ENCODE peak calls at places on chromosomes 5 and 9, in five cellular contexts. One of them, this sample, is unnamed.

GRCh38 chr5:105506692-105507277 is 1944.2 kb upstream of the NUDT12 start:
- DNase-seq in sigmoid colon: no peak
- DNase-seq in upper lobe of right lung: no peak
- DNase-seq in astrocyte of the cerebellum: no peak
- DNase-seq in fibroblast of the aortic adventitia: no peak
- DNase-seq in this sample: no peak

GRCh38 chr9:119559056-119559455 is 189.8 kb upstream of the BRINP1 start:
- DNase-seq in sigmoid colon: no peak
- DNase-seq in upper lobe of right lung: no peak
- DNase-seq in fibroblast of the aortic adventitia: no peak
- DNase-seq in astrocyte of the cerebellum: no peak
- DNase-seq in this sample: no peak

GRCh38 chr9:74078647-74079046 is 418.5 kb upstream of the RORB start:
- DNase-seq in upper lobe of right lung: no peak
- DNase-seq in sigmoid colon: no peak
- DNase-seq in astrocyte of the cerebellum: peak
- DNase-seq in fibroblast of the aortic adventitia: peak
- DNase-seq in this sample: no peak

GRCh38 chr5:108560581-108560980 is 178.7 kb upstream of the FBXL17 start:
- DNase-seq in sigmoid colon: peak
- DNase-seq in upper lobe of right lung: no peak
- DNase-seq in fibroblast of the aortic adventitia: peak
- DNase-seq in astrocyte of the cerebellum: no peak
- DNase-seq in this sample: peak

GRCh38 chr9:125743687-125744428 is 3.3 kb upstream of the PBX3 start:
- DNase-seq in fibroblast of the aortic adventitia: no peak
- DNase-seq in upper lobe of right lung: no peak
- DNase-seq in sigmoid colon: no peak
- DNase-seq in astrocyte of the cerebellum: no peak
- DNase-seq in this sample: no peak

GRCh38 chr9:61670616-61671015 is 480.8 kb downstream of the SPATA31A7 start:
- DNase-seq in sigmoid colon: peak
- DNase-seq in astrocyte of the cerebellum: no peak
- DNase-seq in upper lobe of right lung: peak
- DNase-seq in fibroblast of the aortic adventitia: no peak
- DNase-seq in this sample: no peak

GRCh38 chr9:98708933-98709911 is at the start of gene GABBR2:
- DNase-seq in upper lobe of right lung: no peak
- DNase-seq in fibroblast of the aortic adventitia: no peak
- DNase-seq in sigmoid colon: no peak
- DNase-seq in astrocyte of the cerebellum: no peak
- DNase-seq in this sample: no peak

GRCh38 chr5:158068964-158069363 is 210.0 kb upstream of the CLINT1 start:
- DNase-seq in sigmoid colon: no peak
- DNase-seq in fibroblast of the aortic adventitia: no peak
- DNase-seq in astrocyte of the cerebellum: no peak
- DNase-seq in upper lobe of right lung: no peak
- DNase-seq in this sample: no peak

GRCh38 chr9:38066167-38066906 is 2.7 kb downstream of the SHB start:
- DNase-seq in fibroblast of the aortic adventitia: no peak
- DNase-seq in sigmoid colon: peak
- DNase-seq in astrocyte of the cerebellum: no peak
- DNase-seq in upper lobe of right lung: peak
- DNase-seq in this sample: no peak

GRCh38 chr5:72151169-72151568 is 43.9 kb downstream of the MAP1B start:
- DNase-seq in fibroblast of the aortic adventitia: peak
- DNase-seq in upper lobe of right lung: no peak
- DNase-seq in astrocyte of the cerebellum: no peak
- DNase-seq in sigmoid colon: no peak
- DNase-seq in this sample: no peak

GRCh38 chr9:72592501-72593403 is 71.3 kb downstream of the TMC1 start:
- DNase-seq in astrocyte of the cerebellum: peak
- DNase-seq in fibroblast of the aortic adventitia: peak
- DNase-seq in sigmoid colon: no peak
- DNase-seq in upper lobe of right lung: no peak
- DNase-seq in this sample: peak

GRCh38 chr5:168162464-168162863 is 129.0 kb upstream of the WWC1 start:
- DNase-seq in fibroblast of the aortic adventitia: no peak
- DNase-seq in astrocyte of the cerebellum: no peak
- DNase-seq in sigmoid colon: no peak
- DNase-seq in upper lobe of right lung: no peak
- DNase-seq in this sample: no peak

GRCh38 chr9:108844391-108844790 is 11.4 kb downstream of the ACTL7B start:
- DNase-seq in upper lobe of right lung: no peak
- DNase-seq in astrocyte of the cerebellum: no peak
- DNase-seq in fibroblast of the aortic adventitia: no peak
- DNase-seq in sigmoid colon: no peak
- DNase-seq in this sample: no peak

GRCh38 chr5:6732634-6733410 is 19.6 kb downstream of the TENT4A start:
- DNase-seq in sigmoid colon: peak
- DNase-seq in upper lobe of right lung: peak
- DNase-seq in fibroblast of the aortic adventitia: peak
- DNase-seq in astrocyte of the cerebellum: peak
- DNase-seq in this sample: no peak

GRCh38 chr5:177131711-177132503 is 1.7 kb upstream of the NSD1 start:
- DNase-seq in fibroblast of the aortic adventitia: no peak
- DNase-seq in upper lobe of right lung: peak
- DNase-seq in astrocyte of the cerebellum: no peak
- DNase-seq in sigmoid colon: peak
- DNase-seq in this sample: no peak

GRCh38 chr9:68711281-68711680 is 6.2 kb downstream of the PIP5K1B start:
- DNase-seq in sigmoid colon: no peak
- DNase-seq in upper lobe of right lung: no peak
- DNase-seq in fibroblast of the aortic adventitia: no peak
- DNase-seq in astrocyte of the cerebellum: no peak
- DNase-seq in this sample: no peak

GRCh38 chr5:9712506-9713285 is 82.5 kb upstream of the TAS2R1 start:
- DNase-seq in astrocyte of the cerebellum: peak
- DNase-seq in upper lobe of right lung: no peak
- DNase-seq in sigmoid colon: no peak
- DNase-seq in fibroblast of the aortic adventitia: peak
- DNase-seq in this sample: peak

GRCh38 chr5:135212361-135213033 is 178.5 kb upstream of the PITX1 start:
- DNase-seq in astrocyte of the cerebellum: no peak
- DNase-seq in fibroblast of the aortic adventitia: no peak
- DNase-seq in sigmoid colon: peak
- DNase-seq in upper lobe of right lung: peak
- DNase-seq in this sample: no peak

GRCh38 chr9:36837431-36838405 is 196.3 kb downstream of the PAX5 start:
- DNase-seq in astrocyte of the cerebellum: no peak
- DNase-seq in fibroblast of the aortic adventitia: no peak
- DNase-seq in sigmoid colon: no peak
- DNase-seq in upper lobe of right lung: no peak
- DNase-seq in this sample: no peak

GRCh38 chr9:134056483-134057310 is 11.1 kb downstream of the BRD3 start:
- DNase-seq in astrocyte of the cerebellum: no peak
- DNase-seq in sigmoid colon: peak
- DNase-seq in fibroblast of the aortic adventitia: no peak
- DNase-seq in upper lobe of right lung: peak
- DNase-seq in this sample: no peak

GRCh38 chr5:78483809-78484521 is 123.5 kb downstream of the SCAMP1 start:
- DNase-seq in fibroblast of the aortic adventitia: peak
- DNase-seq in sigmoid colon: no peak
- DNase-seq in upper lobe of right lung: no peak
- DNase-seq in astrocyte of the cerebellum: no peak
- DNase-seq in this sample: no peak

GRCh38 chr5:172902497-172903472 is 56.4 kb upstream of the RPL26L1 start:
- DNase-seq in upper lobe of right lung: peak
- DNase-seq in sigmoid colon: peak
- DNase-seq in astrocyte of the cerebellum: peak
- DNase-seq in fibroblast of the aortic adventitia: peak
- DNase-seq in this sample: peak

GRCh38 chr5:2810644-2811043 is 59.2 kb upstream of the IRX2 start:
- DNase-seq in fibroblast of the aortic adventitia: no peak
- DNase-seq in sigmoid colon: no peak
- DNase-seq in upper lobe of right lung: no peak
- DNase-seq in astrocyte of the cerebellum: no peak
- DNase-seq in this sample: no peak

GRCh38 chr5:156155638-156156037 is 171.3 kb upstream of the SGCD start:
- DNase-seq in astrocyte of the cerebellum: no peak
- DNase-seq in fibroblast of the aortic adventitia: no peak
- DNase-seq in sigmoid colon: no peak
- DNase-seq in upper lobe of right lung: no peak
- DNase-seq in this sample: no peak

GRCh38 chr5:56532411-56532935 is 282.9 kb upstream of the MAP3K1 start:
- DNase-seq in sigmoid colon: no peak
- DNase-seq in upper lobe of right lung: no peak
- DNase-seq in fibroblast of the aortic adventitia: no peak
- DNase-seq in astrocyte of the cerebellum: no peak
- DNase-seq in this sample: no peak
- TF ChIP-seq CTCF in sigmoid colon: no peak
- TF ChIP-seq CTCF in upper lobe of right lung: no peak
- TF ChIP-seq CTCF in fibroblast of the aortic adventitia: no peak
- TF ChIP-seq CTCF in astrocyte of the cerebellum: no peak
- TF ChIP-seq CTCF in this sample: no peak

GRCh38 chr5:61744690-61745619 is 412.9 kb downstream of the ZSWIM6 start:
- DNase-seq in sigmoid colon: no peak
- DNase-seq in fibroblast of the aortic adventitia: no peak
- DNase-seq in upper lobe of right lung: no peak
- DNase-seq in astrocyte of the cerebellum: no peak
- DNase-seq in this sample: no peak
- TF ChIP-seq CTCF in sigmoid colon: no peak
- TF ChIP-seq CTCF in fibroblast of the aortic adventitia: no peak
- TF ChIP-seq CTCF in upper lobe of right lung: no peak
- TF ChIP-seq CTCF in astrocyte of the cerebellum: no peak
- TF ChIP-seq CTCF in this sample: no peak

GRCh38 chr5:142326480-142326938 is 1.7 kb upstream of the SPRY4 start:
- DNase-seq in sigmoid colon: no peak
- DNase-seq in astrocyte of the cerebellum: no peak
- DNase-seq in fibroblast of the aortic adventitia: peak
- DNase-seq in upper lobe of right lung: no peak
- DNase-seq in this sample: no peak

GRCh38 chr5:142325677-142326479 is 1.1 kb upstream of the SPRY4 start:
- DNase-seq in sigmoid colon: peak
- DNase-seq in astrocyte of the cerebellum: no peak
- DNase-seq in fibroblast of the aortic adventitia: peak
- DNase-seq in upper lobe of right lung: peak
- DNase-seq in this sample: peak

GRCh38 chr5:142323480-142324376 is 1.1 kb downstream of the SPRY4 start:
- DNase-seq in upper lobe of right lung: peak
- DNase-seq in sigmoid colon: peak
- DNase-seq in astrocyte of the cerebellum: no peak
- DNase-seq in fibroblast of the aortic adventitia: peak
- DNase-seq in this sample: no peak

GRCh38 chr5:142324377-142324870 is 397 bp downstream of the SPRY4 start:
- DNase-seq in upper lobe of right lung: peak
- DNase-seq in astrocyte of the cerebellum: no peak
- DNase-seq in sigmoid colon: peak
- DNase-seq in fibroblast of the aortic adventitia: no peak
- DNase-seq in this sample: no peak

DNA sequence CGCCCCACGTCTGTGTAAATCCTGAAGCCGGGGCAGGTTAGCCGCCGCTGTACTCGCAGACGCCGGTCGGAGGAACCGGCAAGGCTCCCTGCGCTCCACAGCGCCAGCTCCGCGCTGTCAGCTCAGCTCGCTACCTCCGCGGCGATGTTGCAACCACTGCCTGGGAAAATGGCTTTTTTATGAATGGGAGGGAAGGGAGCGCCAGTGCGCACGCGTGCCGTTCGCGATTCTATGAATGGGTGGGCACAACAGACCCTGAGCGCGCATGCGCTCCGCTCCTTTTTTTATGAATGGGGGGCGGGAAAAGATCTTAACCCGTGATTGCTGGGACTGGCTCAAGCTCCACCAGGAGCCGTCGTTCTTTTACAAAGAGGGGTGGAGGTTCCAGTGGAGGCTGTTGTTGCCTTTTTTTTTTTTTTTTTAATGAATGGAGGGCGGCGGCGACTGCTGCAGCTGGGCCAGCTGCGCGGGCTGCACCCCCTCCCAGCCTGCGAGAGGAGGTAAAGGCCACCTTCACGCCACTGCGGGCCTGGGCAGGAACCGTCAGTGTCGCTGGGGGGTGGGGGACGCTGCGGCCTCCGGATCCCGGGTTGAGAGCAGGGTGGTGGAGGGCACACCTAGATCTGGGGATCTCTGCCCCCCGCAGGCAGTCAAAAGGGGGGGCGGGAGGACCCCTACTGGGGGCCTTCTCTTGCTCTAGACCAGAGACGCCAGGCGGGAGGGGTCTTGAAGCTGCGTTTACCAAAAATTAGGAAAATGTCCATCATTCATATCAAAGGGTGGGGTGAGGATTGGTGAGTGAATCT is at the start of gene SPRY4:
- DNase-seq in sigmoid colon: peak
- DNase-seq in astrocyte of the cerebellum: peak
- DNase-seq in upper lobe of right lung: peak
- DNase-seq in fibroblast of the aortic adventitia: peak
- DNase-seq in this sample: peak
- TF ChIP-seq CTCF in sigmoid colon: no peak
- TF ChIP-seq CTCF in astrocyte of the cerebellum: no peak
- TF ChIP-seq CTCF in upper lobe of right lung: no peak
- TF ChIP-seq CTCF in fibroblast of the aortic adventitia: no peak
- TF ChIP-seq CTCF in this sample: no peak

DNA sequence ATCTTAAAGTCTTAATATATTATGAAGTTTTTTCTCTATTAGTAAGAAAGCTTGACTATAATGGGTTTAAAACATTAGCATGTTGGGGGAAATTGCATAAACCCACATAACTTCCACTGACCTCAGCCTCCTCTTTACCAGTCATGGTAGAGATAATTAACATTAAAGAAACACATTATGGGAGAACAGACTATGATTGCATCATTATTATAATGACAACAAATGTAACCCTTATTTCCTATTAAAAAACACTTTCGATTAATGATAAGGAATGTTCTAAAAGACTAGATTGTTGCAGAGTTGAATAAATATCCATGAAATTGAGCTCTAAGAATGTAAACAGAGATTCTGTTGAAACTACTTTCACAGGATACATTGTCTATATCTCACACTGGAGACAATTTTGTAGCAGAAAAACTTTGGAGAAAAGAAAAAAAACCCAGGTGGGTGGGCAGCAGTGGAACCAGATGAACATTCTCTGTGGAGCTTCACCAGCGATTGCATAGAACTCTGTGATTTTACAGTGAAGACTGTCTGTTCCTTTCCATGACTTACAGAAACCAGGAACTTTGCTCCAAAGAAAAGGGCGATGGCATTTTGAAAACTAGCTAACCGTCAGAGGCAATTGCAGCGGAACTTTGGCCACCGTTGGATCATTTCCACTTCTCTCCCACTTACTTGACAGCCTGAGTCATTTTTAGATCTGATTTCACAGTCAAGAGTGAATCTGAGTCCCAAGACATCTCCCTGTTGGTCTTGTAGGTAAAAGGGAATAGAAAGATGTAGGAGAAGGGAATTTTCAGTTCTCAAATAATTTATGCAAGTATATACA is 21.0 kb upstream of the ERAP2 start:
- DNase-seq in upper lobe of right lung: no peak
- DNase-seq in sigmoid colon: no peak
- DNase-seq in astrocyte of the cerebellum: no peak
- DNase-seq in fibroblast of the aortic adventitia: peak
- DNase-seq in this sample: no peak
- TF ChIP-seq CTCF in upper lobe of right lung: no peak
- TF ChIP-seq CTCF in sigmoid colon: no peak
- TF ChIP-seq CTCF in astrocyte of the cerebellum: no peak
- TF ChIP-seq CTCF in fibroblast of the aortic adventitia: no peak
- TF ChIP-seq CTCF in this sample: no peak